ENCODE peak calls at places on chromosomes 11 and 22, in nine cellular contexts. Y is cardiac muscle cell, J is mammary epithelial cell, H is body of pancreas, N is heart right ventricle, E is IMR-90, G is sigmoid colon, R is pancreas, D is left ventricle myocardium inferior. B is an unnamed sample. For H3K4me1, the result is how much of the 10 kb centered on the place peaks cover.

GRCh38 chr22:50019316-50019715 is 6.8 kb upstream of the IL17REL start:
- DNase-seq in Y (no peak), J (no peak), H (no peak), N (no peak), E (no peak), G (peak), R (no peak), D (no peak), B (no peak)

GRCh38 chr22:32776800-32777199 is 24.7 kb upstream of the TIMP3 start:
- DNase-seq in Y (no peak), J (peak), H (peak), N (no peak), E (no peak), G (no peak), R (peak), D (no peak), B (no peak)

GRCh38 chr11:67364169-67364568 is 9.2 kb downstream of the CLCF1 start:
- DNase-seq in Y (no peak), J (no peak), H (no peak), N (no peak), E (no peak), G (no peak), R (no peak), D (no peak), B (no peak)

GRCh38 chr11:15635501-15635900 is 520.8 kb downstream of the INSC start:
- DNase-seq in Y (no peak), J (no peak), H (no peak), N (no peak), E (no peak), G (no peak), R (no peak), D (no peak), B (no peak)

GRCh38 chr11:120400564-120401364 is 64.6 kb downstream of the ARHGEF12 start:
- DNase-seq in Y (peak), J (peak), H (peak), N (no peak), E (peak), G (no peak), R (peak), D (no peak), B (peak)

GRCh38 chr11:112321521-112322172 is 61.0 kb upstream of the PLET1 start:
- DNase-seq in Y (peak), J (peak), H (peak), N (no peak), E (peak), G (no peak), R (peak), D (peak), B (peak)

GRCh38 chr22:48371391-48371790 is 1456.3 kb downstream of the BRD1 start:
- DNase-seq in Y (no peak), J (no peak), H (no peak), N (no peak), E (no peak), G (peak), R (no peak), D (no peak), B (no peak)

GRCh38 chr11:132648841-132649240 is 883.5 kb downstream of the OPCML start:
- DNase-seq in Y (no peak), J (no peak), H (no peak), N (no peak), E (peak), G (no peak), R (no peak), D (no peak), B (no peak)

GRCh38 chr11:65973439-65974110 is 12.0 kb downstream of the SART1 start:
- DNase-seq in Y (no peak), J (peak), H (no peak), N (no peak), E (peak), G (no peak), R (no peak), D (no peak), B (no peak)

GRCh38 chr11:57150454-57150917 is 31.3 kb upstream of the LRRC55 start:
- DNase-seq in Y (peak), J (no peak), H (no peak), N (no peak), E (peak), G (no peak), R (no peak), D (no peak), B (no peak)

GRCh38 chr11:65646288-65646734 is 8.4 kb downstream of the SIPA1 start:
- DNase-seq in Y (no peak), J (no peak), H (no peak), N (no peak), E (no peak), G (no peak), R (no peak), D (no peak), B (no peak)

GRCh38 chr11:88326112-88326511 is 11.4 kb downstream of the CTSC start:
- DNase-seq in Y (no peak), J (no peak), H (no peak), N (no peak), E (no peak), G (no peak), R (no peak), D (no peak), B (no peak)

GRCh38 chr11:57513911-57514537 is 1.5 kb downstream of the SLC43A1 start:
- DNase-seq in Y (peak), J (no peak), H (peak), N (peak), E (peak), G (peak), R (peak), D (peak), B (peak)

GRCh38 chr22:39785232-39785631 is 108.3 kb downstream of the ENTHD1 start:
- DNase-seq in Y (no peak), J (no peak), H (no peak), N (no peak), E (no peak), G (no peak), R (no peak), D (no peak), B (no peak)

GRCh38 chr11:76587810-76588454 is 82.6 kb downstream of the LRRC32 start:
- DNase-seq in Y (no peak), J (no peak), H (no peak), N (no peak), E (peak), G (no peak), R (no peak), D (no peak), B (no peak)

GRCh38 chr22:26517429-26517828 is 5.2 kb upstream of the TFIP11 start:
- DNase-seq in Y (no peak), J (no peak), H (no peak), N (no peak), E (no peak), G (no peak), R (no peak), D (no peak), B (no peak)

GRCh38 chr11:6395470-6396060 is 5.3 kb downstream of the SMPD1 start:
- DNase-seq in Y (no peak), J (no peak), H (no peak), N (no peak), E (no peak), G (no peak), R (no peak), D (no peak), B (no peak)

GRCh38 chr11:76025068-76025467 is 181.2 kb downstream of the WNT11 start:
- DNase-seq in Y (peak), J (peak), H (no peak), N (no peak), E (peak), G (no peak), R (no peak), D (no peak), B (no peak)

GRCh38 chr22:26325641-26326040 is 103.4 kb upstream of the ASPHD2 start:
- DNase-seq in Y (no peak), J (no peak), H (no peak), N (no peak), E (no peak), G (no peak), R (no peak), D (no peak), B (no peak)

GRCh38 chr11:110606415-110606814 is 105.8 kb downstream of the ARHGAP20 start:
- DNase-seq in Y (no peak), J (no peak), H (no peak), N (no peak), E (no peak), G (no peak), R (no peak), D (no peak), B (no peak)

GRCh38 chr22:50317178-50317577 is 9.6 kb downstream of the DENND6B start:
- DNase-seq in Y (no peak), J (no peak), H (no peak), N (no peak), E (no peak), G (no peak), R (no peak), D (no peak), B (no peak)

GRCh38 chr11:76291576-76292526 is 85.5 kb upstream of the WNT11 start:
- DNase-seq in Y (no peak), J (no peak), H (no peak), N (no peak), E (no peak), G (no peak), R (no peak), D (no peak), B (no peak)

GRCh38 chr11:27420722-27421572 is 51.6 kb downstream of the LGR4 start:
- DNase-seq in Y (peak), J (no peak), H (no peak), N (no peak), E (no peak), G (no peak), R (no peak), D (no peak), B (no peak)

GRCh38 chr22:47067911-47068654 is 305.6 kb downstream of the TBC1D22A start:
- DNase-seq in Y (no peak), J (no peak), H (no peak), N (no peak), E (no peak), G (no peak), R (no peak), D (peak), B (no peak)

GRCh38 chr11:119490253-119491006 is 67.5 kb upstream of the THY1 start:
- DNase-seq in Y (no peak), J (no peak), H (no peak), N (no peak), E (no peak), G (peak), R (no peak), D (no peak), B (no peak)

GRCh38 chr22:23684561-23685031 is 6.2 kb upstream of the RGL4 start:
- DNase-seq in Y (peak), J (no peak), H (no peak), N (no peak), E (peak), G (no peak), R (no peak), D (no peak), B (no peak)

GRCh38 chr22:36362819-36363377 is 24.9 kb downstream of the MYH9 start:
- DNase-seq in Y (no peak), J (peak), H (no peak), N (no peak), E (no peak), G (no peak), R (no peak), D (no peak), B (no peak)

GRCh38 chr11:86456075-86456939 is 81.6 kb downstream of the CCDC81 start:
- DNase-seq in Y (peak), J (peak), H (peak), N (peak), E (peak), G (peak), R (peak), D (peak), B (peak)

GRCh38 chr11:11701070-11701469 is 79.3 kb upstream of the GALNT18 start:
- DNase-seq in Y (no peak), J (peak), H (no peak), N (no peak), E (peak), G (no peak), R (no peak), D (no peak), B (no peak)

GRCh38 chr22:23534851-23535717 is 45.0 kb downstream of the IGLL1 start:
- DNase-seq in Y (no peak), J (no peak), H (no peak), N (no peak), E (no peak), G (peak), R (no peak), D (no peak), B (no peak)

GRCh38 chr11:12901874-12902481 is 107.1 kb upstream of the RASSF10 start:
- DNase-seq in Y (no peak), J (peak), H (no peak), N (no peak), E (peak), G (no peak), R (no peak), D (no peak), B (no peak)

DNA sequence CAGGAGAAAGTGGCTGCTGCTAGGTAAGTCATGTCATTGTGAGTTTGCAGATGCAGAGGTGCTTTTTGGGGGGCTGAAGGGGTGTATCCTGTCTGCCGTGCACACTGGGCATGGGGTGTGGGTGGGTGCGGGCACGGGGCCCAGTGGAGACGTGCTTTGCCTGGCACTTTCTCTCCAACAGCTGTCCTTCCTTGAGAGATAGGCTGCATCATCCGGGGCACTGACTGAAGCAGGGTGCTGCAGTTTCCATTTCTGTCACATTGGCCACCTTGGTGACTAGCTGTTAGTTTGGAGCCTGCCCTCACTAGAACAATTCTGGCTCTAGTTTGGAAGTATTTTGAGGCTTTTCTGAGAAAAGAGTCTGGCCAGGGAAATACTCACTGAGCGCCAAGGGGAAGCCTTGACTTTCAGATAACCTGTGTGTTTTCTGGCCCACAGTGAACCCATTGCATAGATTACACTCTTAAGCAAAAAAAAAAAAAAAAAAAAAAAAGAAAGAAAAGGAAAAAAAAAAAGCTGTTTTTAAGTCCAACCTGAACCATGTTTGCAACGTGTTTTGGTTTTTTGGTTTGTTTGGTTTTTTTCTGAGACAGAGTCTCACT is 219.2 kb downstream of the NAV2 start:
- DNase-seq in Y (no peak), J (no peak), H (no peak), N (no peak), E (no peak), G (no peak), R (no peak), D (no peak), B (no peak)
- TF ChIP-seq CTCF in Y (no peak), J (no peak), H (no peak), N (no peak), E (no peak), G (no peak), R (no peak), D (no peak), B (no peak)

DNA sequence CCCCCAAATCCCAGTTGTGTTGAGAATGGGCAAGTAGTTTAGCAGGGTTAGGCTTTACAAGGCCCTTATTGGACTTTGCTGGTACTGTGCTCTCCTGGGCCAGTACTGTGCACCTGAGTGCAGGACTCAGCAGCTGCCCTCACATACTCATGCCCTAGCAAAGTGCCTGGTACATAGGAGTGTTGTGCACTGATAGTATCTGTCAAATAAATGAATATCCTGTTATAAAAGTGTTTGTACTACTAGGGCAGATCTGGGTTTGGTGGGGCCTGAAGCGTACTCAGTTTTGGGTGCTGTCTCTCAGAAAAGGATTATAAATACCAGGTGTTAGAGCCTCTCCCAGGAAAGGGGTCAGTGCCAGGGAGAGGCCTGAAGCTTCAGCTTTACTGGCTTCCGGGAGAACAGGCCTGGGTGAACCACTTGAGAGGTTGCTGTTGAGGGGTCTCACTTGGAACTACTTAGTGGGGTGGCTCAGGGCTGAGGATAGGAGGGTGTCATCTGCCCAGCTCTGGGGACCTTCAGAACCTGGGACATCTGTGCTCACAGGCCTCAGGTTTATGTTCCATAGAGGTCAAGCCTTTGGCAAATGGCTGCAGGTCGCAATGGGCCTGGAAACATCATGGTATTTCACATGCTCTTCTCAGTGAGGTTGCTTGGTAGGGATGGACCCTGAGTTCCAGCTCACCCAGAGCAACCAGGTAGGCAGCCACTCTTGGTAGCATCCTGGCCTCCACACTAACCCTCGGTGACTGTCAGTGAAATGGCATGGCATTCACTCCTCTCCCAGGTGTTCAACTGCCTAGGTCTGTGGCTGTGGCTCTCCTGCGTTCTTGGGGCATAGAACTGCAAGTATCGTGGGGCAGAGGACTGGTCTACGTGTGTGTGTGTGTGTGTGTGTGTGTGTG is 106.1 kb downstream of the ZBTB16 start:
- DNase-seq in Y (no peak), J (no peak), H (no peak), N (no peak), E (no peak), G (peak), R (no peak), D (no peak), B (no peak)
- H3K4me1 ChIP-seq in Y (under half), J (half or more), H (half or more), N (half or more), E (under half), G (under half), R (half or more), D (half or more), B (half or more)

GRCh38 chr11:64231536-64231935 is 1.2 kb downstream of the DNAJC4 start:
- DNase-seq in Y (no peak), J (no peak), H (no peak), N (no peak), E (no peak), G (no peak), R (no peak), D (no peak), B (no peak)
- H3K27ac ChIP-seq in Y (no peak), J (no peak), H (peak), N (no peak), E (no peak), G (peak), R (no peak), D (peak), B (no peak)

GRCh38 chr11:259374-259773 is 18.8 kb upstream of the NLRP6 start:
- DNase-seq in Y (no peak), J (no peak), H (no peak), N (no peak), E (no peak), G (no peak), R (no peak), D (no peak), B (no peak)

GRCh38 chr11:255816-256215 is 19.0 kb downstream of the PSMD13 start:
- DNase-seq in Y (no peak), J (no peak), H (no peak), N (no peak), E (no peak), G (no peak), R (no peak), D (no peak), B (no peak)

GRCh38 chr11:255176-255575 is 18.4 kb downstream of the PSMD13 start:
- DNase-seq in Y (peak), J (no peak), H (no peak), N (no peak), E (peak), G (no peak), R (no peak), D (no peak), B (no peak)

GRCh38 chr11:256952-257737 is 20.4 kb downstream of the PSMD13 start:
- DNase-seq in Y (no peak), J (no peak), H (no peak), N (no peak), E (no peak), G (no peak), R (no peak), D (no peak), B (no peak)

DNA sequence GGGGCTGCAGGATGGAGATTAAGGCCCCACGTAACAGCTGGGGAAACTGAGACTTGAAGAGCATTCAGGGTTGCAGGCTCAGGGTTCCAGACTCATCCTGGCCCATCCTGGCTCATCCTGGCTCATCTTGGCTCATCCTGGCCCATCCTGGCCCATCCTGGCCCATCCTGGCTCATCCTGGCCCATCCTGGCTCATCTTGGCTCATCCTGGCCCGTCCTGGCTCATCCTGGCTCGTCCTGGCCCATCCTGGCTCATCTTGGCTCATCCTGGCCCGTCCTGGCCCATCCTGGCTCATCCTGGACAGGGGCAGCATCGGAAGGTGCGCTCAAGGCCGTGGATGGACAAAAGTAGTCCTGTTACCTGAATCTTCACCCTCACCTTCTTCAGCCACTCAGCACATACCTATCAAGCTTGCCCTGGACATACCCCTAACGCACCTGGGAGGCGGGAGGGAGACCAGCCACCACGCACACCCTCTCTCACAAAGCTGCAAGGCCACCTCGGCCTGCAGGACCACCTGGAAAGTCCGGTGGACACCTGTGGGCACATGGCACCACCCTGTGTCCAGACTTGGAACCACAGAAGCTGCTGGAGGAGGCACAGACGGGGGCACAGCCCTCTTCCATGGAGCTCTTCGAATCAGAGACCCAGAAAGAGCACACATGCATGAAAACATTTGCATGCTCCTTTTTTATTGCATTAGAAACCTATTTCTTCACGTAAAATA is 20.3 kb upstream of the NLRP6 start:
- DNase-seq in Y (no peak), J (no peak), H (no peak), N (no peak), E (no peak), G (no peak), R (no peak), D (no peak), B (no peak)
- TF ChIP-seq CTCF in Y (peak), J (peak), H (peak), N (no peak), E (peak), G (no peak), R (no peak), D (peak), B (no peak)

GRCh38 chr22:38707984-38708383 is 2.2 kb downstream of the GTPBP1 start:
- DNase-seq in Y (no peak), J (no peak), H (no peak), N (no peak), E (no peak), G (no peak), R (no peak), D (no peak), B (no peak)

GRCh38 chr22:38706885-38707180 is 1.1 kb downstream of the GTPBP1 start:
- DNase-seq in Y (no peak), J (no peak), H (no peak), N (no peak), E (no peak), G (no peak), R (no peak), D (no peak), B (no peak)

GRCh38 chr22:38705235-38706100 is at the start of gene GTPBP1:
- DNase-seq in Y (peak), J (peak), H (peak), N (peak), E (peak), G (peak), R (peak), D (peak), B (peak)

GRCh38 chr22:38706101-38706884 is 549 bp downstream of the GTPBP1 start:
- DNase-seq in Y (peak), J (peak), H (peak), N (no peak), E (peak), G (peak), R (peak), D (peak), B (peak)

DNA sequence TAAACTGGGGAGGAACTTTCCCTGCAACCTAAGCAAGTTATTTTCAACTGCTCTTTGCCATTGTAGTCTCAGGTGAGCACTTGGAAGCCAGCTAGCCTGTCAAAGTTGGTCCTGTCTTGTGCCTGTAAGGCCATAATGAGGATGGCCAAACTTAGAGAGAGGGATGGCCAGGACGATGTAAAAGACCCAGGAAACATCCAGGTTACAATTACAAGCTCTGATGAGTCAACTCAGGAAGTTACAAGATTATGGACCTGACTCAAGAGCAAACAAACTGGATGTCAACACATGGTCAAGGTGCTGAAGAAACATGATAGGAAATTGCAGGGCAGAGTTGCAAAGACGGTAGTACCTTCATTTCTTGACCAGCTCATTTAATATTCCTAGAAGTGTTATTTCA is 1.6 kb downstream of the GTPBP1 start:
- DNase-seq in Y (peak), J (peak), H (no peak), N (no peak), E (peak), G (no peak), R (no peak), D (no peak), B (no peak)
- H3K4me1 ChIP-seq in Y (under half), J (under half), H (under half), N (under half), E (under half), G (under half), R (under half), D (half or more), B (under half)

B was measured in lung.